ENCODE peak calls at places on chromosome 4, in six cellular contexts. U is central memory CD4-positive, alpha-beta T cell; O is activated T-helper 1 cell treated with anti-CD3 and anti-CD28 coated beads, Interleukin-12 subunit alpha, Interleukin-12 subunit beta, Interleukin-2, Interleukin-4 antibody, amounts not matched to agents 30 ng/mL and 10 ng/mL and 1 ng/mL, durations not matched to agents 14 hours and 24 hours and 36 hours; H is ELR; Q is amygdala; P is tibial nerve. C is an unnamed sample.

GRCh38 chr4:174284181-174284886 is 623 bp downstream of the CEP44 start:
- DNase-seq in U (no peak), H (peak), P (no peak), Q (no peak), O (no peak), C (no peak)

GRCh38 chr4:133839326-133839725 is 362.3 kb downstream of the PABPC4L start:
- DNase-seq in P (no peak), U (no peak), Q (no peak), H (peak), O (no peak), C (no peak)

GRCh38 chr4:2793920-2794706 is 1.2 kb downstream of the SH3BP2 start:
- DNase-seq in H (peak), Q (no peak), U (no peak), O (no peak), P (peak), C (no peak)

GRCh38 chr4:44553143-44553542 is 98.3 kb downstream of the YIPF7 start:
- DNase-seq in U (no peak), Q (no peak), H (no peak), O (no peak), P (no peak), C (no peak)

GRCh38 chr4:16573744-16574143 is 324.7 kb downstream of the LDB2 start:
- DNase-seq in O (no peak), U (no peak), Q (no peak), H (peak), P (peak), C (no peak)

GRCh38 chr4:157521916-157522315 is 301.4 kb downstream of the GRIA2 start:
- DNase-seq in P (no peak), H (peak), U (no peak), O (no peak), Q (no peak), C (no peak)

GRCh38 chr4:104382961-104383360 is 111.7 kb downstream of the CXXC4 start:
- DNase-seq in P (no peak), U (no peak), H (no peak), O (no peak), Q (no peak), C (no peak)

GRCh38 chr4:40130401-40131036 is 66.3 kb upstream of the RHOH start:
- DNase-seq in P (no peak), O (no peak), U (no peak), H (no peak), Q (no peak), C (no peak)

GRCh38 chr4:101952985-101953384 is 162.5 kb downstream of the BANK1 start:
- DNase-seq in U (no peak), P (no peak), Q (no peak), O (no peak), H (no peak), C (no peak)

GRCh38 chr4:81052119-81053068 is 21.9 kb downstream of the BMP3 start:
- DNase-seq in O (no peak), U (peak), Q (peak), H (peak), P (peak), C (peak)

GRCh38 chr4:72631296-72631695 is 62.3 kb upstream of the ADAMTS3 start:
- DNase-seq in O (no peak), H (peak), Q (no peak), P (peak), U (no peak), C (no peak)

GRCh38 chr4:53015681-53016080 is 153.6 kb downstream of the RASL11B start:
- DNase-seq in Q (no peak), O (no peak), P (no peak), U (no peak), H (peak), C (no peak)

GRCh38 chr4:6852582-6852981 is 57.0 kb upstream of the TBC1D14 start:
- DNase-seq in H (no peak), U (no peak), O (no peak), P (no peak), Q (no peak), C (no peak)

GRCh38 chr4:37978509-37978908 is 18.3 kb downstream of the PTTG2 start:
- DNase-seq in Q (no peak), U (no peak), P (no peak), H (peak), O (no peak), C (no peak)

GRCh38 chr4:154208424-154208823 is 283.2 kb downstream of the DCHS2 start:
- DNase-seq in H (peak), Q (no peak), O (no peak), U (no peak), P (no peak), C (no peak)

GRCh38 chr4:17358236-17358635 is 153.7 kb downstream of the QDPR start:
- DNase-seq in Q (no peak), O (no peak), H (no peak), U (no peak), P (no peak), C (no peak)

GRCh38 chr4:3010998-3011397 is 47.6 kb downstream of the GRK4 start:
- DNase-seq in Q (no peak), H (peak), P (no peak), O (no peak), U (no peak), C (no peak)

GRCh38 chr4:6150046-6150735 is 50.2 kb downstream of the JAKMIP1 start:
- DNase-seq in P (no peak), H (no peak), O (no peak), U (no peak), Q (no peak), C (no peak)

GRCh38 chr4:168871686-168872085 is 138.4 kb downstream of the CBR4 start:
- DNase-seq in Q (no peak), H (no peak), U (no peak), O (no peak), P (no peak), C (no peak)

GRCh38 chr4:129043523-129043922 is 49.8 kb downstream of the SCLT1 start:
- DNase-seq in O (no peak), P (no peak), U (no peak), Q (no peak), H (peak), C (peak)

GRCh38 chr4:38656111-38656510 is 7.9 kb upstream of the KLF3 start:
- DNase-seq in Q (no peak), P (no peak), H (no peak), O (no peak), U (no peak), C (no peak)

GRCh38 chr4:174170906-174171305 is 112.6 kb downstream of the FBXO8 start:
- DNase-seq in O (no peak), H (no peak), Q (no peak), U (no peak), P (no peak), C (no peak)

GRCh38 chr4:40681600-40682297 is 52.1 kb upstream of the RBM47 start:
- DNase-seq in O (no peak), H (no peak), P (no peak), U (no peak), Q (no peak), C (no peak)

GRCh38 chr4:137393043-137393442 is 139.3 kb downstream of the PCDH18 start:
- DNase-seq in U (no peak), P (no peak), H (no peak), Q (no peak), O (no peak), C (no peak)